ENCODE peak calls at places on chromosomes 1 and 21, in ten cellular contexts. Z is CD4-positive, alpha-beta T cell; G is gastrocnemius medialis; M is AG20443; T is HEK293T; S is GM04503; X is heart left ventricle; L is H54; P is Peyer's patch; R is fibroblast of pulmonary artery. C is an unnamed sample.

GRCh38 chr1:209534496-209535250 is 48.8 kb upstream of the CAMK1G start:
- DNase-seq in L (no peak), Z (no peak), T (no peak), G (no peak), P (no peak), X (no peak), R (no peak), M (no peak), S (no peak), C (no peak)

GRCh38 chr1:228396770-228397453 is 9.7 kb downstream of the TRIM11 start:
- DNase-seq in S (no peak), X (peak; percentile 44), M (no peak), G (no peak), R (no peak), Z (no peak), T (no peak), L (no peak), P (peak; percentile 43), C (no peak)

GRCh38 chr1:28835237-28835650 is 23.3 kb downstream of the OPRD1 start:
- DNase-seq in R (no peak), T (no peak), M (no peak), P (no peak), S (no peak), Z (no peak), X (no peak), L (no peak), G (no peak), C (no peak)

GRCh38 chr1:228174482-228175315 is 9.1 kb downstream of the IBA57 start:
- DNase-seq in S (no peak), P (peak; percentile 45), M (peak; percentile 52), T (peak; percentile 98), R (no peak), G (no peak), X (peak; percentile 60), Z (peak; percentile 25), L (no peak), C (no peak)

GRCh38 chr1:156797212-156797871 is 19.3 kb downstream of the SH2D2A start:
- DNase-seq in Z (peak; percentile 52), L (no peak), R (peak; percentile 60), P (peak; percentile 74), G (no peak), X (no peak), M (peak; percentile 65), S (no peak), T (peak; percentile 68), C (no peak)

GRCh38 chr1:53982034-53982761 is 35.8 kb downstream of the LDLRAD1 start:
- DNase-seq in S (no peak), T (peak; percentile 27), G (no peak), X (no peak), R (peak; percentile 48), P (no peak), Z (no peak), M (peak; percentile 83), L (no peak), C (no peak)

GRCh38 chr1:77387553-77387952 is 105.7 kb downstream of the AK5 start:
- DNase-seq in P (no peak), Z (no peak), X (no peak), T (no peak), M (no peak), L (no peak), R (no peak), G (no peak), S (no peak), C (no peak)

GRCh38 chr1:244104309-244105060 is 53.4 kb downstream of the ZBTB18 start:
- DNase-seq in T (no peak), P (no peak), G (no peak), X (no peak), L (peak; percentile 89), M (peak; percentile 96), R (peak; percentile 71), Z (no peak), S (peak; percentile 78), C (peak; percentile 29)

GRCh38 chr1:205590457-205590768 is 41.4 kb downstream of the ELK4 start:
- DNase-seq in L (no peak), X (no peak), R (no peak), G (no peak), M (no peak), Z (no peak), P (peak; percentile 43), T (no peak), S (no peak), C (no peak)

GRCh38 chr1:171740987-171741871 is 636 bp downstream of the VAMP4 start:
- DNase-seq in T (peak; percentile 39), Z (peak; percentile 26), P (peak; percentile 68), M (peak; percentile 54), R (peak; percentile 50), X (peak; percentile 59), L (peak; percentile 7), G (peak; percentile 17), S (no peak), C (no peak)

GRCh38 chr1:14238472-14239059 is 359.9 kb upstream of the KAZN start:
- DNase-seq in R (no peak), T (no peak), L (no peak), Z (no peak), X (peak; percentile 61), P (peak; percentile 69), M (no peak), S (no peak), G (peak; percentile 49), C (no peak)

GRCh38 chr1:244319283-244320132 is 132.2 kb downstream of the ADSS2 start:
- DNase-seq in Z (no peak), P (peak; percentile 70), R (peak; percentile 74), S (peak; percentile 86), M (peak; percentile 87), G (no peak), T (no peak), L (no peak), X (no peak), C (no peak)

GRCh38 chr1:203216274-203217138 is 13.0 kb downstream of the CHIT1 start:
- DNase-seq in M (peak; percentile 81), R (peak; percentile 83), G (peak; percentile 37), L (peak; percentile 58), P (peak; percentile 82), X (no peak), S (no peak), T (peak; percentile 83), Z (peak; percentile 15), C (peak; percentile 12)

GRCh38 chr1:100552031-100552430 is 14.1 kb downstream of the GPR88 start:
- DNase-seq in G (no peak), Z (no peak), R (no peak), P (no peak), M (no peak), X (no peak), S (no peak), L (no peak), T (no peak), C (no peak)

GRCh38 chr1:156414440-156415064 is 45.5 kb downstream of the RHBG start:
- DNase-seq in S (no peak), X (no peak), P (no peak), Z (no peak), G (no peak), L (no peak), R (no peak), M (no peak), T (peak; percentile 46), C (no peak)

GRCh38 chr21:33028759-33029511 is 3.2 kb downstream of the OLIG2 start:
- DNase-seq in R (no peak), Z (peak; percentile 18), T (no peak), X (no peak), L (no peak), G (no peak), P (no peak), M (no peak), S (no peak), C (no peak)

GRCh38 chr1:242243472-242243871 is 244.6 kb upstream of the MAP1LC3C start:
- DNase-seq in Z (no peak), R (no peak), T (no peak), M (no peak), S (no peak), X (no peak), G (no peak), P (no peak), L (no peak), C (no peak)

GRCh38 chr1:147201276-147201675 is 23.9 kb downstream of the FMO5 start:
- DNase-seq in Z (no peak), P (no peak), T (no peak), L (no peak), X (no peak), M (no peak), S (no peak), G (no peak), R (no peak), C (no peak)

GRCh38 chr21:20998456-20998789 is 214 bp downstream of the NCAM2 start:
- DNase-seq in T (no peak), G (no peak), P (no peak), Z (no peak), R (no peak), L (no peak), X (no peak), S (no peak), M (no peak), C (no peak)

GRCh38 chr1:181111559-181111958 is 23.1 kb downstream of the IER5 start:
- DNase-seq in S (no peak), P (no peak), R (no peak), T (no peak), G (no peak), M (no peak), X (no peak), L (no peak), Z (no peak), C (no peak)

GRCh38 chr1:180236698-180237509 is 6.8 kb downstream of the LHX4 start:
- DNase-seq in P (no peak), T (no peak), M (no peak), R (no peak), S (no peak), G (no peak), X (no peak), Z (no peak), L (no peak), C (no peak)

GRCh38 chr1:7298145-7298544 is 473.0 kb upstream of the VAMP3 start:
- DNase-seq in X (no peak), R (no peak), M (no peak), L (no peak), T (no peak), G (no peak), P (no peak), S (no peak), Z (no peak), C (peak; percentile 49)

GRCh38 chr1:108592030-108592759 is 32.3 kb downstream of the EEIG2 start:
- DNase-seq in M (no peak), S (no peak), T (no peak), L (no peak), P (no peak), G (no peak), Z (no peak), X (no peak), R (peak; percentile 36), C (no peak)

GRCh38 chr21:45456014-45456835 is 51.3 kb downstream of the COL18A1 start:
- DNase-seq in X (peak; percentile 74), G (no peak), P (no peak), S (no peak), Z (no peak), R (no peak), M (no peak), L (no peak), T (no peak), C (no peak)

GRCh38 chr1:231093158-231093922 is 53.3 kb upstream of the FAM89A start:
- DNase-seq in T (no peak), L (no peak), M (no peak), X (no peak), Z (no peak), S (no peak), P (no peak), R (no peak), G (no peak), C (no peak)

GRCh38 chr1:37471345-37472231 is 2.8 kb upstream of the ZC3H12A start:
- DNase-seq in T (peak; percentile 55), P (peak; percentile 89), Z (no peak), G (peak; percentile 79), M (peak; percentile 95), L (peak; percentile 98), S (no peak), X (peak; percentile 82), R (peak; percentile 88), C (peak; percentile 89)

GRCh38 chr1:185305419-185305818 is 11.6 kb downstream of the IVNS1ABP start:
- DNase-seq in T (no peak), S (no peak), L (no peak), R (no peak), P (no peak), Z (no peak), X (no peak), G (no peak), M (no peak), C (no peak)

GRCh38 chr21:14273736-14274538 is 58.0 kb downstream of the RBM11 start:
- DNase-seq in X (peak; percentile 79), L (no peak), Z (no peak), M (peak; percentile 9), P (peak; percentile 94), S (no peak), R (no peak), T (no peak), G (no peak), C (no peak)